ENCODE peak calls at places on chromosomes 7 and 10, in five cellular contexts. O, D, N, Q and J are unnamed samples.

GRCh38 chr10:78512205-78512550 is 478.5 kb downstream of the RPS24 start:
- DNase-seq in O (no peak), D (no peak), Q (no peak), N (no peak), J (no peak)

GRCh38 chr7:28096713-28097112 is 83.9 kb downstream of the JAZF1 start:
- DNase-seq in O (no peak), Q (peak), N (peak), D (peak), J (no peak)

GRCh38 chr7:159066816-159067601 is 77.7 kb downstream of the VIPR2 start:
- DNase-seq in D (no peak), O (no peak), N (no peak), Q (no peak), J (no peak)

GRCh38 chr10:113386005-113386404 is 166.8 kb upstream of the HABP2 start:
- DNase-seq in N (peak), O (no peak), Q (no peak), D (no peak), J (no peak)

GRCh38 chr7:98864726-98865420 is 4.9 kb downstream of the TMEM130 start:
- DNase-seq in N (no peak), Q (no peak), O (peak), D (no peak), J (no peak)

GRCh38 chr10:80506189-80506575 is 31.5 kb upstream of the SH2D4B start:
- DNase-seq in D (peak), O (no peak), N (peak), Q (peak), J (no peak)

GRCh38 chr7:2029936-2030335 is 202.8 kb downstream of the MAD1L1 start:
- DNase-seq in Q (no peak), N (no peak), D (no peak), O (peak), J (no peak)

GRCh38 chr10:77082601-77083252 is 554.9 kb downstream of the KCNMA1 start:
- DNase-seq in Q (no peak), O (no peak), N (no peak), D (no peak), J (no peak)

GRCh38 chr7:74665296-74665938 is 7.9 kb downstream of the GTF2I start:
- DNase-seq in O (no peak), D (no peak), N (no peak), Q (no peak), J (no peak)

GRCh38 chr7:81499262-81500116 is 270.4 kb downstream of the HGF start:
- DNase-seq in N (peak), D (peak), O (no peak), Q (peak), J (no peak)

GRCh38 chr7:19305698-19306097 is 160.5 kb upstream of the FERD3L start:
- DNase-seq in N (no peak), D (no peak), Q (no peak), O (no peak), J (no peak)

GRCh38 chr10:110149259-110149658 is 58.1 kb upstream of the MXI1 start:
- DNase-seq in N (no peak), O (no peak), Q (no peak), D (no peak), J (no peak)

GRCh38 chr10:130440494-130440893 is 304.3 kb downstream of the GLRX3 start:
- DNase-seq in D (no peak), N (no peak), O (no peak), Q (no peak), J (no peak)

DNA sequence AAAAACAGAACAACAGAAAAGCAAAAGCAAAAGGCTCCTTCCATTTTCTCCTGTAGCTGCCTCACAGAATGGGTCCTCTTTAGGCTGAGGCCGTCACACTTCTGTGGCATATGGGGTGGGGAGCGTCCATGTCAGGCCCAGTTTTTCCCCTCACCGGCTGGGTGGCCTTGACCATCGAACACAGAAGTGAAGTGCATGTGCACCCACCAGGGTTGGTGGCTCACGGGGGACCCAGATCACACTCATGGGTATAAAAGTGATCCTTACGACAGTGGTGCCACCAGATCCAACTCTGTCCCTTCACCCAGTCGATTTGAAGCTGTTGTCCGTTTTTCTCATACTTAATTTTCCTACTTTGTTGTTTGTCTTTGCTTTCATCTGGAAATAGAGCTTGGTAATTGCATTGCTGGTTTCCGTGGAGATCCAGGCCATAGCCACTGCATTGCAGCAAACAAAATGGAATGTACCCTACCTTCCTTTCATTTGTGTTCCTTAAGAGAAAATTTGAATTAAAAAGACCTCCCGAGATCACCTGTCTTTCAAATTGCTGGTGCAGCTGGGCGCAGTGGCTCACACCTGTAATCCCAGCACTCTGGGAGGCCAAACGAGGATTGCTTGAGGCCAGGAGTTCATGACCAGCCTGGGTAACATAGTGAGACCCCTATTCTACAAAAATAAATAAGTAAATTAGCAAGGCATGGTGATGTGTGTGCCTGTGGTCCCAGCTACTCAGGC is 10.9 kb upstream of the GJD4 start:
- DNase-seq in D (no peak), O (no peak), Q (no peak), N (no peak), J (no peak)
- H3K27ac ChIP-seq in D (no peak), O (no peak), Q (no peak), N (no peak), J (no peak)

GRCh38 chr7:149772821-149773425 is 465 bp downstream of the ZNF467 start:
- DNase-seq in D (peak), N (no peak), Q (no peak), O (peak), J (no peak)
- H3K4me3 ChIP-seq in D (peak), N (peak), Q (peak), O (peak), J (peak)

GRCh38 chr10:48796846-48797245 is 112.2 kb downstream of the WDFY4 start:
- DNase-seq in D (no peak), N (no peak), O (no peak), Q (no peak), J (no peak)

GRCh38 chr10:48801026-48801425 is 116.4 kb downstream of the WDFY4 start:
- DNase-seq in O (no peak), D (no peak), N (no peak), Q (no peak), J (no peak)

GRCh38 chr10:48798486-48799254 is 114.0 kb downstream of the WDFY4 start:
- DNase-seq in D (no peak), O (no peak), N (no peak), Q (no peak), J (no peak)

GRCh38 chr10:48802611-48803046 is 118.0 kb downstream of the WDFY4 start:
- DNase-seq in O (no peak), D (no peak), N (no peak), Q (no peak), J (no peak)

GRCh38 chr10:48800283-48800675 is 115.6 kb downstream of the WDFY4 start:
- DNase-seq in Q (no peak), O (no peak), N (no peak), D (no peak), J (no peak)
- H3K27ac ChIP-seq in Q (no peak), O (peak), N (no peak), D (no peak), J (peak)

GRCh38 chr10:11017575-11018425 is at the start of gene CELF2:
- DNase-seq in Q (no peak), D (peak), N (no peak), O (peak), J (no peak)
- H3K4me3 ChIP-seq in Q (peak), D (peak), N (peak), O (peak), J (peak)

GRCh38 chr7:26187380-26188290 is 12.9 kb downstream of the HNRNPA2B1 start:
- DNase-seq in N (no peak), Q (no peak), D (no peak), O (no peak), J (no peak)
- H3K27ac ChIP-seq in N (peak), Q (no peak), D (peak), O (no peak), J (no peak)

DNA sequence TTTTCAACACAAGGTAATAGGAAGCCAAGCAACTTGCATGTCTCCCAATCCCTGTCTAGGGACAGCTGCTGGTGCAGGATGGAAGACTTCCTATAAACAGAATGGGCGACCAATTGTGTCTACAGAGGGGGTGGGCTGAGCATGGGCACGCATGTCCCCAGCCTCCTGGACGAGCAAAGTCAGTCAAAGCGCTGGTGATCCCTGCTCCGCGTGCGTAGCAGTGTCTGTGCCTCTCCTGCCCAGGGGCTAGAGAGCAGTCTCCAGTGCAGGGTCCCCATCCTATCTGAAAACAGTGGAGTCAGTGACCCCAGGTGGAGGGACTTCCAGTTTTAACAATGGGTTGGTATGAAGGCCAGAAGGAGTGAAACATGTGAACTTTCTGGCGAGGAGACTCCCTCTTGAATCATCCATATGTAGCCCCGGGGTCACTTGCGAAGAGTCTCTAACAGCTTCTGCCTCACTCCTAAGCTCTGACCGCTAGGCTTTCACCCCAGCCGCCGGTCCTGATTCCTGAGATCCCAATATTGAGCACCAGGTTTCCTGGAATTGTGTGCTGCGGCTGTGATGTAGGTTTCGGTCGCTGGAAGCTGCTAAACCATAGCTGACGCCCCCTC is 723 bp upstream of the CASP2 start:
- DNase-seq in N (no peak), Q (no peak), O (no peak), D (no peak), J (no peak)
- H3K4me3 ChIP-seq in N (peak), Q (peak), O (peak), D (no peak), J (peak)